ENCODE peak calls at places on chromosomes 12 and 14, in five cellular contexts. One of them, this sample, is unnamed.

GRCh38 chr14:50734950-50735697 is 67.0 kb upstream of the SAV1 start:
- DNase-seq in cardiac septum: no peak
- DNase-seq in B cell: no peak
- DNase-seq in GM12865: no peak
- DNase-seq in CD4-positive, alpha-beta T cell: no peak
- DNase-seq in this sample: no peak

GRCh38 chr14:26863736-26864135 is 265.9 kb upstream of the NOVA1 start:
- DNase-seq in cardiac septum: no peak
- DNase-seq in B cell: no peak
- DNase-seq in GM12865: no peak
- DNase-seq in CD4-positive, alpha-beta T cell: no peak
- DNase-seq in this sample: no peak

GRCh38 chr14:61668267-61668666 is 27.0 kb upstream of the HIF1A start:
- DNase-seq in cardiac septum: no peak
- DNase-seq in B cell: no peak
- DNase-seq in GM12865: no peak
- DNase-seq in CD4-positive, alpha-beta T cell: no peak
- DNase-seq in this sample: no peak

GRCh38 chr14:49550284-49551184 is 35.6 kb downstream of the RPS29 start:
- DNase-seq in cardiac septum: no peak
- DNase-seq in B cell: no peak
- DNase-seq in GM12865: no peak
- DNase-seq in CD4-positive, alpha-beta T cell: no peak
- DNase-seq in this sample: peak; percentile 7

GRCh38 chr14:21185506-21185905 is 29.6 kb upstream of the OR5AU1 start:
- DNase-seq in cardiac septum: no peak
- DNase-seq in B cell: no peak
- DNase-seq in GM12865: no peak
- DNase-seq in CD4-positive, alpha-beta T cell: no peak
- DNase-seq in this sample: no peak

GRCh38 chr14:102040153-102040552 is 46.7 kb downstream of the HSP90AA1 start:
- DNase-seq in cardiac septum: no peak
- DNase-seq in B cell: no peak
- DNase-seq in GM12865: no peak
- DNase-seq in CD4-positive, alpha-beta T cell: no peak
- DNase-seq in this sample: no peak

GRCh38 chr12:114579389-114579788 is 104.6 kb downstream of the TBX3 start:
- DNase-seq in cardiac septum: no peak
- DNase-seq in B cell: no peak
- DNase-seq in GM12865: no peak
- DNase-seq in CD4-positive, alpha-beta T cell: no peak
- DNase-seq in this sample: no peak

GRCh38 chr14:91533623-91534022 is 23.5 kb upstream of the PPP4R3A start:
- DNase-seq in cardiac septum: no peak
- DNase-seq in B cell: no peak
- DNase-seq in GM12865: no peak
- DNase-seq in CD4-positive, alpha-beta T cell: no peak
- DNase-seq in this sample: no peak

GRCh38 chr12:54033106-54033979 is 493 bp downstream of the HOXC5 start:
- DNase-seq in cardiac septum: no peak
- DNase-seq in B cell: no peak
- DNase-seq in GM12865: no peak
- DNase-seq in CD4-positive, alpha-beta T cell: no peak
- DNase-seq in this sample: no peak

GRCh38 chr12:114703060-114703493 is 19.1 kb upstream of the TBX3 start:
- DNase-seq in cardiac septum: no peak
- DNase-seq in B cell: no peak
- DNase-seq in GM12865: no peak
- DNase-seq in CD4-positive, alpha-beta T cell: no peak
- DNase-seq in this sample: no peak

GRCh38 chr14:68959035-68959434 is 20.1 kb downstream of the ACTN1 start:
- DNase-seq in cardiac septum: no peak
- DNase-seq in B cell: no peak
- DNase-seq in GM12865: no peak
- DNase-seq in CD4-positive, alpha-beta T cell: no peak
- DNase-seq in this sample: no peak

GRCh38 chr12:19857197-19857596 is 417.9 kb downstream of the AEBP2 start:
- DNase-seq in cardiac septum: no peak
- DNase-seq in B cell: no peak
- DNase-seq in GM12865: no peak
- DNase-seq in CD4-positive, alpha-beta T cell: no peak
- DNase-seq in this sample: no peak

GRCh38 chr12:98997899-98998298 is 352.8 kb downstream of the APAF1 start:
- DNase-seq in cardiac septum: no peak
- DNase-seq in B cell: no peak
- DNase-seq in GM12865: no peak
- DNase-seq in CD4-positive, alpha-beta T cell: no peak
- DNase-seq in this sample: no peak

GRCh38 chr14:44204061-44204815 is 302.8 kb downstream of the FSCB start:
- DNase-seq in cardiac septum: no peak
- DNase-seq in B cell: no peak
- DNase-seq in GM12865: no peak
- DNase-seq in CD4-positive, alpha-beta T cell: no peak
- DNase-seq in this sample: no peak

GRCh38 chr14:73162271-73162670 is 26.0 kb downstream of the PSEN1 start:
- DNase-seq in cardiac septum: no peak
- DNase-seq in B cell: no peak
- DNase-seq in GM12865: no peak
- DNase-seq in CD4-positive, alpha-beta T cell: no peak
- DNase-seq in this sample: no peak

GRCh38 chr14:59481407-59482119 is 2.6 kb downstream of the L3HYPDH start:
- DNase-seq in cardiac septum: no peak
- DNase-seq in B cell: no peak
- DNase-seq in GM12865: no peak
- DNase-seq in CD4-positive, alpha-beta T cell: no peak
- DNase-seq in this sample: no peak

GRCh38 chr12:105449406-105449805 is 118.9 kb downstream of the C12orf75 start:
- DNase-seq in cardiac septum: no peak
- DNase-seq in B cell: no peak
- DNase-seq in GM12865: no peak
- DNase-seq in CD4-positive, alpha-beta T cell: no peak
- DNase-seq in this sample: no peak

GRCh38 chr12:89733579-89734201 is 25.1 kb upstream of the ATP2B1 start:
- DNase-seq in cardiac septum: no peak
- DNase-seq in B cell: no peak
- DNase-seq in GM12865: no peak
- DNase-seq in CD4-positive, alpha-beta T cell: no peak
- DNase-seq in this sample: no peak

GRCh38 chr12:13749380-13749779 is 232.0 kb downstream of the GRIN2B start:
- DNase-seq in cardiac septum: no peak
- DNase-seq in B cell: no peak
- DNase-seq in GM12865: no peak
- DNase-seq in CD4-positive, alpha-beta T cell: no peak
- DNase-seq in this sample: no peak

GRCh38 chr12:22173154-22173553 is 127.1 kb downstream of the CMAS start:
- DNase-seq in cardiac septum: no peak
- DNase-seq in B cell: no peak
- DNase-seq in GM12865: no peak
- DNase-seq in CD4-positive, alpha-beta T cell: no peak
- DNase-seq in this sample: no peak

GRCh38 chr12:128388461-128388921 is 121.5 kb downstream of the TMEM132C start:
- DNase-seq in cardiac septum: peak; percentile 59
- DNase-seq in B cell: no peak
- DNase-seq in GM12865: no peak
- DNase-seq in CD4-positive, alpha-beta T cell: no peak
- DNase-seq in this sample: no peak

GRCh38 chr14:100899841-100900771 is 3.4 kb downstream of the RTL1 start:
- DNase-seq in cardiac septum: peak; percentile 27
- DNase-seq in B cell: peak; percentile 15
- DNase-seq in GM12865: no peak
- DNase-seq in CD4-positive, alpha-beta T cell: no peak
- DNase-seq in this sample: no peak

GRCh38 chr14:34835312-34835711 is 39.8 kb downstream of the BAZ1A start:
- DNase-seq in cardiac septum: no peak
- DNase-seq in B cell: no peak
- DNase-seq in GM12865: no peak
- DNase-seq in CD4-positive, alpha-beta T cell: no peak
- DNase-seq in this sample: no peak

GRCh38 chr12:52081263-52081733 is 1.8 kb downstream of the SMIM41 start:
- DNase-seq in cardiac septum: no peak
- DNase-seq in B cell: peak; percentile 97
- DNase-seq in GM12865: peak; percentile 54
- DNase-seq in CD4-positive, alpha-beta T cell: no peak
- DNase-seq in this sample: peak; percentile 93

GRCh38 chr12:11059041-11059440 is 3.1 kb downstream of the TAS2R46 start:
- DNase-seq in cardiac septum: no peak
- DNase-seq in B cell: no peak
- DNase-seq in GM12865: no peak
- DNase-seq in CD4-positive, alpha-beta T cell: no peak
- DNase-seq in this sample: no peak

GRCh38 chr12:89800435-89800834 is 91.8 kb upstream of the ATP2B1 start:
- DNase-seq in cardiac septum: no peak
- DNase-seq in B cell: no peak
- DNase-seq in GM12865: no peak
- DNase-seq in CD4-positive, alpha-beta T cell: no peak
- DNase-seq in this sample: no peak

GRCh38 chr14:104794099-104794498 is 1.4 kb downstream of the AKT1 start:
- DNase-seq in cardiac septum: no peak
- DNase-seq in B cell: no peak
- DNase-seq in GM12865: peak; percentile 70
- DNase-seq in CD4-positive, alpha-beta T cell: no peak
- DNase-seq in this sample: peak; percentile 39

GRCh38 chr14:44873536-44873935 is 88.2 kb downstream of the KLHL28 start:
- DNase-seq in cardiac septum: no peak
- DNase-seq in B cell: no peak
- DNase-seq in GM12865: no peak
- DNase-seq in CD4-positive, alpha-beta T cell: no peak
- DNase-seq in this sample: no peak

GRCh38 chr12:12133259-12133658 is 62.5 kb downstream of the BCL2L14 start:
- DNase-seq in cardiac septum: no peak
- DNase-seq in B cell: no peak
- DNase-seq in GM12865: no peak
- DNase-seq in CD4-positive, alpha-beta T cell: no peak
- DNase-seq in this sample: no peak

GRCh38 chr12:115857160-115857920 is 420.2 kb downstream of the MED13L start:
- DNase-seq in cardiac septum: no peak
- DNase-seq in B cell: no peak
- DNase-seq in GM12865: no peak
- DNase-seq in CD4-positive, alpha-beta T cell: no peak
- DNase-seq in this sample: no peak

GRCh38 chr14:51006781-51007211 is 62.5 kb upstream of the PYGL start:
- DNase-seq in cardiac septum: no peak
- DNase-seq in B cell: no peak
- DNase-seq in GM12865: no peak
- DNase-seq in CD4-positive, alpha-beta T cell: no peak
- DNase-seq in this sample: no peak

GRCh38 chr12:50188280-50188781 is 21.2 kb upstream of the CERS5 start:
- DNase-seq in cardiac septum: no peak
- DNase-seq in B cell: no peak
- DNase-seq in GM12865: no peak
- DNase-seq in CD4-positive, alpha-beta T cell: no peak
- DNase-seq in this sample: no peak

GRCh38 chr14:66483322-66483721 is 2.8 kb upstream of the CCDC196 start:
- DNase-seq in cardiac septum: no peak
- DNase-seq in B cell: no peak
- DNase-seq in GM12865: no peak
- DNase-seq in CD4-positive, alpha-beta T cell: no peak
- DNase-seq in this sample: no peak